ENCODE peak calls at places on chromosomes 1 and 21, in seven cellular contexts. F is NCI-H1092 treated with DMSO at 0.1 percent for 48 hours; Q is effector memory CD8-positive, alpha-beta T cell; B is Right ventricle myocardium inferior; U is T-helper 2 cell; I is mucosa of descending colon; V is stimulated activated naive B cell treated with anti-CD40 and anti-IgM and Interleukin-4, amounts not matched to agents 10 μg/mL and 1 μg/mL and 100 μg/mL, for 72 hours. J is an unnamed sample.

GRCh38 chr21:21463456-21463855 is 465.2 kb downstream of the NCAM2 start:
- DNase-seq in Q (no peak), F (no peak), V (no peak), B (no peak), I (no peak), U (no peak), J (no peak)

GRCh38 chr1:24308365-24309015 is 10.7 kb upstream of the GRHL3 start:
- DNase-seq in I (no peak), V (no peak), F (no peak), U (no peak), B (no peak), Q (no peak), J (no peak)

GRCh38 chr1:85361106-85361505 is 84.7 kb upstream of the BCL10 start:
- DNase-seq in B (peak), I (no peak), U (no peak), F (no peak), Q (no peak), V (no peak), J (no peak)

GRCh38 chr1:19739628-19740027 is 60.1 kb downstream of the TMCO4 start:
- DNase-seq in Q (no peak), U (no peak), V (no peak), F (no peak), I (no peak), B (no peak), J (no peak)

GRCh38 chr1:84344286-84344685 is 42.8 kb downstream of the SAMD13 start:
- DNase-seq in B (no peak), U (no peak), I (no peak), F (no peak), Q (no peak), V (no peak), J (no peak)

GRCh38 chr1:2474933-2475371 is 1.1 kb upstream of the PLCH2 start:
- DNase-seq in V (no peak), F (no peak), U (no peak), B (no peak), Q (no peak), I (no peak), J (no peak)

GRCh38 chr1:178650950-178651461 is 74.0 kb upstream of the RALGPS2 start:
- DNase-seq in U (no peak), I (no peak), B (no peak), V (no peak), F (no peak), Q (no peak), J (no peak)

GRCh38 chr1:203158967-203159665 is 16.5 kb downstream of the MYBPH start:
- DNase-seq in B (no peak), U (no peak), I (no peak), Q (no peak), F (peak), V (no peak), J (no peak)

GRCh38 chr1:202656057-202656456 is 54.2 kb downstream of the SYT2 start:
- DNase-seq in F (peak), B (no peak), V (no peak), Q (no peak), I (no peak), U (no peak), J (no peak)

GRCh38 chr1:55955237-55955636 is 624.1 kb downstream of the PLPP3 start:
- DNase-seq in V (no peak), U (no peak), I (no peak), Q (no peak), F (no peak), B (no peak), J (no peak)

GRCh38 chr1:109089242-109090015 is 1.1 kb upstream of the TMEM167B start:
- DNase-seq in I (peak), B (peak), Q (no peak), U (peak), F (peak), V (no peak), J (no peak)

GRCh38 chr1:64543831-64544230 is 73.9 kb downstream of the CACHD1 start:
- DNase-seq in B (no peak), I (no peak), U (no peak), V (no peak), Q (no peak), F (no peak), J (no peak)

GRCh38 chr1:93878501-93878888 is 511 bp downstream of the DNTTIP2 start:
- DNase-seq in V (peak), Q (peak), F (no peak), B (peak), I (peak), U (peak), J (peak)

GRCh38 chr1:180294711-180295110 is 64.6 kb downstream of the LHX4 start:
- DNase-seq in I (no peak), B (no peak), Q (no peak), V (no peak), U (no peak), F (no peak), J (no peak)

GRCh38 chr1:229893762-229894444 is 173.1 kb upstream of the GALNT2 start:
- DNase-seq in V (no peak), F (no peak), B (no peak), I (no peak), U (no peak), Q (no peak), J (no peak)

GRCh38 chr1:212477014-212477679 is 44.4 kb downstream of the NENF start:
- DNase-seq in U (peak), I (peak), F (peak), B (peak), V (peak), Q (peak), J (peak)

GRCh38 chr1:93779540-93780121 is 98.0 kb upstream of the BCAR3 start:
- DNase-seq in Q (no peak), B (no peak), F (no peak), U (no peak), I (no peak), V (no peak), J (no peak)

GRCh38 chr1:75992312-75992711 is 60.1 kb upstream of the ASB17 start:
- DNase-seq in I (no peak), V (no peak), F (no peak), U (no peak), B (no peak), Q (no peak), J (no peak)

GRCh38 chr1:218537131-218537904 is 192.2 kb downstream of the TGFB2 start:
- DNase-seq in V (no peak), F (no peak), Q (no peak), B (no peak), I (no peak), U (no peak), J (no peak)

J was measured in GM12864.